ENCODE peak calls at places on chromosomes 6 and 20, in four cellular contexts. X is CD4-positive, alpha-beta T cell; L is nephron progenitor cell; H is suprapubic skin. A is an unnamed sample.

GRCh38 chr6:156390621-156391378 is 386.4 kb upstream of the ARID1B start:
- DNase-seq in X (no peak), L (no peak), H (no peak), A (no peak)

GRCh38 chr6:167487706-167488664 is 163.1 kb downstream of the TTLL2 start:
- DNase-seq in X (no peak), L (no peak), H (no peak), A (no peak)

GRCh38 chr6:75204222-75204958 is 1.5 kb downstream of the COL12A1 start:
- DNase-seq in X (no peak), L (peak; percentile 73), H (peak; percentile 85), A (peak; percentile 19)

GRCh38 chr6:63923139-63923739 is 287.6 kb downstream of the PHF3 start:
- DNase-seq in X (no peak), L (no peak), H (no peak), A (no peak)

GRCh38 chr20:44885392-44886275 is at the start of gene YWHAB:
- DNase-seq in X (peak; percentile 96), L (peak; percentile 99), H (peak; percentile 99), A (peak; percentile 97)

GRCh38 chr6:89402776-89403175 is 9.3 kb downstream of the RRAGD start:
- DNase-seq in X (no peak), L (no peak), H (no peak), A (no peak)

GRCh38 chr6:34386316-34387137 is 5.9 kb downstream of the NUDT3 start:
- DNase-seq in X (no peak), L (no peak), H (no peak), A (no peak)

GRCh38 chr6:32472781-32473377 is 33.2 kb downstream of the HLA-DRA start:
- DNase-seq in X (no peak), L (no peak), H (no peak), A (no peak)

GRCh38 chr20:20638877-20639276 is 73.6 kb downstream of the RALGAPA2 start:
- DNase-seq in X (no peak), L (no peak), H (no peak), A (no peak)

GRCh38 chr6:4849628-4850027 is 73.4 kb downstream of the CDYL start:
- DNase-seq in X (no peak), L (no peak), H (no peak), A (no peak)

GRCh38 chr6:136405410-136406029 is 115.9 kb upstream of the BCLAF1 start:
- DNase-seq in X (no peak), L (no peak), H (no peak), A (no peak)

GRCh38 chr6:149212892-149213786 is 104.4 kb upstream of the TAB2 start:
- DNase-seq in X (no peak), L (no peak), H (no peak), A (no peak)

GRCh38 chr6:114040871-114041270 is 69.9 kb upstream of the HDAC2 start:
- DNase-seq in X (no peak), L (no peak), H (no peak), A (no peak)

GRCh38 chr20:19981091-19981490 is 36.1 kb upstream of the NAA20 start:
- DNase-seq in X (no peak), L (no peak), H (no peak), A (no peak)

GRCh38 chr6:129195666-129196065 is 312.7 kb downstream of the LAMA2 start:
- DNase-seq in X (no peak), L (no peak), H (no peak), A (no peak)

GRCh38 chr6:158006331-158006730 is 24.7 kb downstream of the SYNJ2 start:
- DNase-seq in X (no peak), L (no peak), H (no peak), A (no peak)

GRCh38 chr6:137248702-137249101 is 29.5 kb upstream of the IFNGR1 start:
- DNase-seq in X (no peak), L (no peak), H (no peak), A (no peak)

GRCh38 chr6:15522427-15522826 is 140.4 kb downstream of the DTNBP1 start:
- DNase-seq in X (no peak), L (no peak), H (no peak), A (no peak)

GRCh38 chr6:41426438-41426851 is 91.0 kb downstream of the NCR2 start:
- DNase-seq in X (no peak), L (peak; percentile 39), H (no peak), A (no peak)

GRCh38 chr20:34262488-34263288 is 21.5 kb downstream of the ASIP start:
- DNase-seq in X (no peak), L (no peak), H (peak; percentile 44), A (no peak)

GRCh38 chr6:137926207-137926731 is 59.2 kb downstream of the TNFAIP3 start:
- DNase-seq in X (no peak), L (no peak), H (no peak), A (no peak)

GRCh38 chr6:75608955-75609533 is 7.4 kb downstream of the SENP6 start:
- DNase-seq in X (no peak), L (no peak), H (no peak), A (no peak)

GRCh38 chr6:144155529-144155928 is 5.2 kb downstream of the STX11 start:
- DNase-seq in X (no peak), L (no peak), H (no peak), A (no peak)

GRCh38 chr20:44856847-44857448 is 28.6 kb upstream of the YWHAB start:
- DNase-seq in X (no peak), L (no peak), H (no peak), A (no peak)

GRCh38 chr6:91608428-91608827 is 1021.6 kb upstream of the MAP3K7 start:
- DNase-seq in X (no peak), L (no peak), H (no peak), A (no peak)

GRCh38 chr6:148934534-148934933 is 187.7 kb downstream of the UST start:
- DNase-seq in X (no peak), L (no peak), H (no peak), A (no peak)

GRCh38 chr6:134315974-134316391 is 1.9 kb downstream of the SGK1 start:
- DNase-seq in X (no peak), L (no peak), H (no peak), A (no peak)

GRCh38 chr6:97198181-97198580 is 84.8 kb downstream of the MMS22L start:
- DNase-seq in X (no peak), L (no peak), H (no peak), A (no peak)

DNA sequence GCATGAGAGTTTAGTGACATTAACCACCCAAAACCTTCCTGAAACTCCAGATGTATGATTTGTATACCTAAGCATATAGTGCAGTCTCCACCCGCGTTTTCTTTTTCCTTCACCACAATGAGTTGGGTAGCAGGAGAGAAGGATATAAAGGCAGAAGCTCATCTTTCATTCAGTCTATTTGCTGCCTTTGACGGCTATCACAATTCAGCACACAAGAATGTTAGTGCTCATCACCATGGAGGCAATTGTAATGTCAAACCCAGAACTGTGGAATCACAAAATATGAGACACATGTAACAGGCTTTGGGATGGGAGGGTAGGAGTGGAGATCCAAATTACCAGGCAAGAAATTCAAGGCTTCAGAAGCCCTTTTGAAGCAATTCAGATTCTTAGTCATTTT is 17.6 kb downstream of the ZHX3 start:
- DNase-seq in X (no peak), L (no peak), H (no peak), A (no peak)
- TF ChIP-seq CTCF in X (no peak), L (no peak), H (no peak), A (no peak)

DNA sequence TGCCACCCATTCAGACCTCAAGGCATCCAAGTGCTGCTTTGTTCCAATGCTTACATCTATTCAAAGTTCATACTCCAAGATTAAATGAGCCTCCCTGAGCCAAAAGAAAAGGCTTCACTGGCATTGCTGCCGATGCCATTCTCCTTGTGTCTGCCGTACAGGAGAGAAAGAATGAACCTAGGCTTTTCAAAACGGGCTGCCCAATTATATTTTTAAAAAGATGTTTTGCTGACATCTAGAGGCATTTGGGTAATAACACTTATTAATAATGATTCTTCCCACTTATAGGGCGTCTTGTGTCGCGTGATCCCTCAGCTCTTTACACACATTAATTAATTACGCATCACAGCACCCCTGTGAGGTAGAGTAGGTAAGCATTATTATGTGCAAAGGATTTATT is 545.6 kb downstream of the PKHD1 start:
- DNase-seq in X (no peak), L (no peak), H (no peak), A (no peak)
- TF ChIP-seq CTCF in X (no peak), L (no peak), H (no peak), A (no peak)

GRCh38 chr20:36272547-36273220 is 33.5 kb upstream of the DLGAP4 start:
- DNase-seq in X (no peak), L (no peak), H (no peak), A (no peak)

GRCh38 chr20:36274248-36274841 is 31.8 kb upstream of the DLGAP4 start:
- DNase-seq in X (no peak), L (no peak), H (no peak), A (no peak)

GRCh38 chr20:36275011-36275410 is 31.1 kb upstream of the DLGAP4 start:
- DNase-seq in X (no peak), L (no peak), H (no peak), A (no peak)

GRCh38 chr20:36271639-36272546 is 34.2 kb upstream of the DLGAP4 start:
- DNase-seq in X (no peak), L (no peak), H (no peak), A (no peak)

DNA sequence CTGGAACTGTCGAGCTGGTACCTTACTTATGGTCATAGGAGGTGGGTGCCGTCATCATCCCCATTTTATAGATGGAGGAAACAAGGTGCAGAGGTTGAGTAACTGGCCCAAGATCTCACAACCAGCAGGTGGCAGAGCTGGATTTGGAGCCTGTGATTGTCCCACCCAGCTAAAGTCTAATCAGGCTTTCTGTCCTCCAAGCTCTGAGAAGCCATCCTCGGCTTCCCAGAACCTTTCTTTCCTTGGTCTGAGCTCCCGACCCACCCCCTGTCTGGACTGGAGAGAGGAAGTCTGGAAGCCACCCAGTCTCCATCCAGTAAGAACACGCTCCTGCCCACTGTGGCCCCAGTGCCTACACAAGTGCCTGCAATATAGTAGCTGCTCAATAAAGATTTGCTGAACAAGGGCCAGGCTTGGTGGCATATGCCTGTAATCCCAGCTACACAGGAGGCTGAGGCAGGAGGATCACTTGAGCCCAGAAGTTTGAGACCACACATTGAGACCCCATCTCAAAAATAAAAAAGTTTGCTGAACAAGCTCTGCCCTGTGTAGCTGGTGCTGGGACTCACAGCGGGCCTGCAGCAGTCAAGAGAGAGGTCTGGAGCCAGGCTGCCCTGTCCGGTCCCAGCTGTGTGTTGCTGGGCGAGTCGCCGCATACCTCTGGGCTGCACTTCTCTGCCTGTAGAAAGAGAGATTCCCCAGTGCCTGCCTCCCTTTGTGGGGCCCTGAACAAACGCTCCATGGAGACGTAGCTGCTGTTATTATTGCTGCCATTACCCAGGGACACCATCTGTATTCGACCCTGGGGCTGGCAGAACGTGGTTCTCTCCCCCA is 32.5 kb upstream of the DLGAP4 start:
- DNase-seq in X (no peak), L (no peak), H (no peak), A (no peak)
- TF ChIP-seq CTCF in X (no peak), L (no peak), H (no peak), A (no peak)

DNA sequence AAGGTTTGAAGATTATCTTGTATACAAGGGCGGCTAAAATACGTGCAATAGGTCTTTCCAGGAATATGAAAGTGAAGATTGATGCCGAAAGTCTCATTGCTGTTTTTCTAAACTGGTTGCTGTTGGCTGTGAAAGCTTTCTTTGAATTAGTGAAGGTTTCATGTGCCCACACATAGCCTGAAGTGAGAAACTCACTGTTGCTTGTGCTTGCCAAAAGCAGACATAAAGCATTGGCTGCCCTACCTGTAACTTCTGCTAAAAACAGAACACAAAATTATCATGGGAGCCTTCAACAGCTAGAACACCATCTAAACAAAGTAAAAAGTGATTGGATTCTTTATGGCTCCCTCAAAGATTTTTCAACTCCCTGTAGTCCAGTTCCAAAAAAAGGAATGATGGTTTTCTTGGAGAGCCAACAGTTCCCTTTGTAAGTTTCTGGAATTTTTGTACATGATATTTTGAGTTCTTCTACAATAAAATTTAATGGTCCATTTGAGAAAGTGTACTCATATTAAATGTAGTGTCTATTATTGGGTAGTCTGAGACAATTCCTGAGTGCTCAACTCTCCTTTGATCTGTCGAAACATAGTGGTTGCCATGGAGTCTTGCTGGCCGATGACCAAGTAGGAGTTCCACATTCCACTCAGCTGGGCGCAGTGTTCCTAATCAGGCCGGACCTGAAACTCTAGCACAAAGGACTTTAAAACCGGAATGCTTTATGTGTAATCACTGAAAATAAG is 68.5 kb downstream of the PLEKHG1 start:
- DNase-seq in X (no peak), L (peak; percentile 70), H (peak; percentile 94), A (no peak)
- TF ChIP-seq CTCF in X (no peak), L (no peak), H (no peak), A (no peak)

GRCh38 chr6:39370021-39370420 is 47.5 kb upstream of the KCNK16 start:
- DNase-seq in X (no peak), L (no peak), H (peak; percentile 20), A (no peak)
- TF ChIP-seq CTCF in X (no peak), L (no peak), H (no peak), A (no peak)